ENCODE peak calls at places on chromosomes 3 and 15, in five cellular contexts. One of them, this sample, is unnamed.

GRCh38 chr3:88057650-88058321 is 1.0 kb downstream of the CGGBP1 start:
- DNase-seq in stomach: no peak
- DNase-seq in PC-9: no peak
- DNase-seq in right lobe of liver: no peak
- DNase-seq in sigmoid colon: no peak
- DNase-seq in this sample: no peak

GRCh38 chr15:51288143-51289065 is 50.0 kb downstream of the CYP19A1 start:
- DNase-seq in stomach: no peak
- DNase-seq in PC-9: no peak
- DNase-seq in right lobe of liver: no peak
- DNase-seq in sigmoid colon: no peak
- DNase-seq in this sample: no peak

GRCh38 chr15:90201944-90202375 is 830 bp downstream of the SEMA4B start:
- DNase-seq in stomach: no peak
- DNase-seq in PC-9: no peak
- DNase-seq in right lobe of liver: no peak
- DNase-seq in sigmoid colon: no peak
- DNase-seq in this sample: peak

GRCh38 chr3:191518861-191519260 is 57.9 kb downstream of the PYDC2 start:
- DNase-seq in stomach: no peak
- DNase-seq in PC-9: no peak
- DNase-seq in right lobe of liver: no peak
- DNase-seq in sigmoid colon: no peak
- DNase-seq in this sample: no peak

GRCh38 chr3:142087676-142088075 is 61.7 kb downstream of the TFDP2 start:
- DNase-seq in stomach: no peak
- DNase-seq in PC-9: no peak
- DNase-seq in right lobe of liver: no peak
- DNase-seq in sigmoid colon: no peak
- DNase-seq in this sample: peak

GRCh38 chr3:129610276-129610675 is 3.8 kb upstream of the PLXND1 start:
- DNase-seq in stomach: no peak
- DNase-seq in PC-9: no peak
- DNase-seq in right lobe of liver: no peak
- DNase-seq in sigmoid colon: no peak
- DNase-seq in this sample: no peak

GRCh38 chr15:29799859-29800258 is 22.4 kb downstream of the TJP1 start:
- DNase-seq in stomach: no peak
- DNase-seq in PC-9: no peak
- DNase-seq in right lobe of liver: no peak
- DNase-seq in sigmoid colon: no peak
- DNase-seq in this sample: no peak

GRCh38 chr3:109685084-109686079 is 348.0 kb upstream of the DPPA4 start:
- DNase-seq in stomach: peak
- DNase-seq in PC-9: peak
- DNase-seq in right lobe of liver: no peak
- DNase-seq in sigmoid colon: peak
- DNase-seq in this sample: peak

GRCh38 chr3:51712020-51712385 is 5.1 kb downstream of the GRM2 start:
- DNase-seq in stomach: peak
- DNase-seq in PC-9: no peak
- DNase-seq in right lobe of liver: no peak
- DNase-seq in sigmoid colon: no peak
- DNase-seq in this sample: no peak

GRCh38 chr3:181711325-181712135 is at the start of gene SOX2:
- DNase-seq in stomach: peak
- DNase-seq in PC-9: peak
- DNase-seq in right lobe of liver: peak
- DNase-seq in sigmoid colon: peak
- DNase-seq in this sample: peak

GRCh38 chr3:157360044-157360443 is 76.6 kb upstream of the PTX3 start:
- DNase-seq in stomach: no peak
- DNase-seq in PC-9: peak
- DNase-seq in right lobe of liver: no peak
- DNase-seq in sigmoid colon: no peak
- DNase-seq in this sample: peak

GRCh38 chr3:10289785-10290355 is 2.9 kb downstream of the GHRL start:
- DNase-seq in stomach: no peak
- DNase-seq in PC-9: no peak
- DNase-seq in right lobe of liver: no peak
- DNase-seq in sigmoid colon: no peak
- DNase-seq in this sample: no peak

GRCh38 chr15:25673972-25674371 is 189.2 kb downstream of the ATP10A start:
- DNase-seq in stomach: no peak
- DNase-seq in PC-9: no peak
- DNase-seq in right lobe of liver: no peak
- DNase-seq in sigmoid colon: no peak
- DNase-seq in this sample: no peak

GRCh38 chr3:148827585-148827984 is at the start of gene CPB1:
- DNase-seq in stomach: no peak
- DNase-seq in PC-9: no peak
- DNase-seq in right lobe of liver: no peak
- DNase-seq in sigmoid colon: no peak
- DNase-seq in this sample: no peak

GRCh38 chr15:95594496-95594895 is 736.0 kb upstream of the NR2F2 start:
- DNase-seq in stomach: no peak
- DNase-seq in PC-9: no peak
- DNase-seq in right lobe of liver: no peak
- DNase-seq in sigmoid colon: no peak
- DNase-seq in this sample: no peak

GRCh38 chr3:109852283-109852682 is 514.9 kb upstream of the DPPA4 start:
- DNase-seq in stomach: no peak
- DNase-seq in PC-9: no peak
- DNase-seq in right lobe of liver: no peak
- DNase-seq in sigmoid colon: no peak
- DNase-seq in this sample: no peak

GRCh38 chr15:43266834-43267233 is at the start of gene TGM5:
- DNase-seq in stomach: no peak
- DNase-seq in PC-9: peak
- DNase-seq in right lobe of liver: no peak
- DNase-seq in sigmoid colon: no peak
- DNase-seq in this sample: peak

GRCh38 chr3:66497288-66497972 is 3.4 kb downstream of the LRIG1 start:
- DNase-seq in stomach: no peak
- DNase-seq in PC-9: no peak
- DNase-seq in right lobe of liver: no peak
- DNase-seq in sigmoid colon: no peak
- DNase-seq in this sample: no peak

GRCh38 chr3:37628711-37629301 is 232.9 kb upstream of the CTDSPL start:
- DNase-seq in stomach: no peak
- DNase-seq in PC-9: no peak
- DNase-seq in right lobe of liver: no peak
- DNase-seq in sigmoid colon: peak
- DNase-seq in this sample: no peak

GRCh38 chr3:19146685-19147650 is 1.3 kb upstream of the KCNH8 start:
- DNase-seq in stomach: peak
- DNase-seq in PC-9: peak
- DNase-seq in right lobe of liver: peak
- DNase-seq in sigmoid colon: peak
- DNase-seq in this sample: peak

GRCh38 chr3:78427303-78427702 is 1340.5 kb downstream of the ROBO1 start:
- DNase-seq in stomach: no peak
- DNase-seq in PC-9: no peak
- DNase-seq in right lobe of liver: no peak
- DNase-seq in sigmoid colon: no peak
- DNase-seq in this sample: no peak

GRCh38 chr3:126607214-126607908 is 47.6 kb downstream of the TXNRD3 start:
- DNase-seq in stomach: no peak
- DNase-seq in PC-9: peak
- DNase-seq in right lobe of liver: no peak
- DNase-seq in sigmoid colon: no peak
- DNase-seq in this sample: peak

GRCh38 chr3:120795017-120795648 is 52.6 kb downstream of the GTF2E1 start:
- DNase-seq in stomach: peak
- DNase-seq in PC-9: no peak
- DNase-seq in right lobe of liver: peak
- DNase-seq in sigmoid colon: peak
- DNase-seq in this sample: peak

GRCh38 chr3:187325632-187326031 is 34.1 kb upstream of the MASP1 start:
- DNase-seq in stomach: no peak
- DNase-seq in PC-9: no peak
- DNase-seq in right lobe of liver: no peak
- DNase-seq in sigmoid colon: no peak
- DNase-seq in this sample: no peak

GRCh38 chr3:187327827-187328226 is 36.3 kb upstream of the MASP1 start:
- DNase-seq in stomach: no peak
- DNase-seq in PC-9: no peak
- DNase-seq in right lobe of liver: no peak
- DNase-seq in sigmoid colon: no peak
- DNase-seq in this sample: no peak

DNA sequence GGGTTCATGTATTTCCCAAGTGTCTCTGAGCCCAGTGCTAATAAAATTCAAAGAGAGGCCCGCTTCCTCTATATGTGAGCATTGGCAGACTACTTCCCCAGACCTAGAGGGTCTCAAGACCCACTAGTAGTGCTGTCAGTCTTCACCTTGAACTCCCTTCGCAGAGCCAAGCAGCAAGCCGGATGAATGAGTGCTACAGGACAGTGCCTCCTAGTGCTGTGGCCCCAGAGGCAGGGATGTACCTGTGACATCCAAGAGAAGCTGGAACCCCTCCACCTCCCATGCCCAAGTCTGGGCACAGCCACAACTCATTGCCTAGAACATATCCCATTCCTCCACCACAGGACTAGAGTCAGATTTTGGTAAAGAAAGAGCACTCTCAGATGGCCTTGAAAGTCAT is 37.2 kb upstream of the MASP1 start:
- DNase-seq in stomach: no peak
- DNase-seq in PC-9: no peak
- DNase-seq in right lobe of liver: no peak
- DNase-seq in sigmoid colon: peak
- DNase-seq in this sample: no peak
- TF ChIP-seq CTCF in stomach: no peak
- TF ChIP-seq CTCF in PC-9: no peak
- TF ChIP-seq CTCF in right lobe of liver: no peak
- TF ChIP-seq CTCF in sigmoid colon: no peak
- TF ChIP-seq CTCF in this sample: no peak

GRCh38 chr3:127712881-127713771 is 40.4 kb downstream of the ABTB1 start:
- DNase-seq in stomach: no peak
- DNase-seq in PC-9: no peak
- DNase-seq in right lobe of liver: no peak
- DNase-seq in sigmoid colon: no peak
- DNase-seq in this sample: no peak

GRCh38 chr3:127712461-127712860 is 39.7 kb downstream of the ABTB1 start:
- DNase-seq in stomach: no peak
- DNase-seq in PC-9: no peak
- DNase-seq in right lobe of liver: peak
- DNase-seq in sigmoid colon: peak
- DNase-seq in this sample: no peak

GRCh38 chr3:127710473-127710941 is 37.8 kb downstream of the ABTB1 start:
- DNase-seq in stomach: no peak
- DNase-seq in PC-9: no peak
- DNase-seq in right lobe of liver: peak
- DNase-seq in sigmoid colon: peak
- DNase-seq in this sample: peak

GRCh38 chr3:127709320-127710060 is 36.7 kb downstream of the ABTB1 start:
- DNase-seq in stomach: no peak
- DNase-seq in PC-9: no peak
- DNase-seq in right lobe of liver: peak
- DNase-seq in sigmoid colon: peak
- DNase-seq in this sample: no peak

GRCh38 chr3:127711021-127711420 is 38.3 kb downstream of the ABTB1 start:
- DNase-seq in stomach: no peak
- DNase-seq in PC-9: no peak
- DNase-seq in right lobe of liver: peak
- DNase-seq in sigmoid colon: peak
- DNase-seq in this sample: no peak
- H3K27ac ChIP-seq in stomach: no peak
- H3K27ac ChIP-seq in PC-9: no peak
- H3K27ac ChIP-seq in right lobe of liver: no peak
- H3K27ac ChIP-seq in sigmoid colon: peak
- H3K27ac ChIP-seq in this sample: peak

DNA sequence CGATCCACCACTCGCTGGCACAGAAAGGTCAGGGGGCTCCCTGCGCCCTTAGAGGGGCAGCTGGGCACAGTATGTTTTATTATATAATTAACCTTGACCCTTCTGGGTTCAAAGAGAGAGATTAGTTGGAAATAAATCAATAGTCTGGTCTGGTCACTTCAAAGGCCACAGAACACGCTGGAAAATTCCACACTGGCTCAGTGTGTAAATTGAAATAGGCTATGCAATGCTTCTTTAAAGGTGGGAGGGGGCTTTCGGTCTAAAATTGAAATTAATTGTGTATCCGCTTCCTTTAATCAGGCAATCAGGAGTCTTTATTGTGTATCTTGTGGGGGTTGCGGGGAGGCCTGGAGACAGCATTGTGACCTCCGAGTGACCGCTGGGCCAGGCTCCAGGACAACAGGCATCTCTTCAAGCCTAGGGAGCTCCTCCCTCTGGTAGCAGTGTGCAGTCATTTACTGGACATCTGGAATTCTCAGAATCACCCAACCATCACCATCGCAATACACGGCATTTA is 8.0 kb downstream of the RNU5B-1 start:
- DNase-seq in stomach: no peak
- DNase-seq in PC-9: no peak
- DNase-seq in right lobe of liver: peak
- DNase-seq in sigmoid colon: no peak
- DNase-seq in this sample: no peak
- TF ChIP-seq CTCF in stomach: no peak
- TF ChIP-seq CTCF in PC-9: no peak
- TF ChIP-seq CTCF in right lobe of liver: peak
- TF ChIP-seq CTCF in sigmoid colon: no peak
- TF ChIP-seq CTCF in this sample: no peak

GRCh38 chr15:65851981-65852380 is 17.3 kb upstream of the RAB11A start:
- DNase-seq in stomach: no peak
- DNase-seq in PC-9: no peak
- DNase-seq in right lobe of liver: no peak
- DNase-seq in sigmoid colon: no peak
- DNase-seq in this sample: no peak
- H3K27ac ChIP-seq in stomach: no peak
- H3K27ac ChIP-seq in PC-9: no peak
- H3K27ac ChIP-seq in right lobe of liver: no peak
- H3K27ac ChIP-seq in sigmoid colon: no peak
- H3K27ac ChIP-seq in this sample: no peak

This sample was measured in RWPE1.